ENCODE peak calls at places on chromosomes 4 and X, in eight cellular contexts. L is lower lobe of right lung; A is kidney; S is H1; Q is coronary artery; I is tibial nerve; F is CD4-positive, alpha-beta T cell; W is cardiac muscle cell. R is an unnamed sample.

GRCh38 chr4:946517-947471 is 14.5 kb downstream of the TMEM175 start:
- DNase-seq in L (no peak), A (peak; percentile 49), S (peak; percentile 45), Q (no peak), I (no peak), F (no peak), W (no peak), R (peak; percentile 72)

GRCh38 chrX:154890990-154891639 is 5.0 kb downstream of the F8A1 start:
- DNase-seq in L (no peak), A (no peak), S (no peak), Q (no peak), I (no peak), F (no peak), W (no peak), R (no peak)

GRCh38 chr4:82561745-82562552 is at the start of gene TMEM150C:
- DNase-seq in L (no peak), A (peak; percentile 72), S (peak; percentile 73), Q (no peak), I (no peak), F (no peak), W (peak; percentile 39), R (peak; percentile 59)

GRCh38 chr4:79922011-79922410 is 151.0 kb downstream of the ANTXR2 start:
- DNase-seq in L (no peak), A (no peak), S (no peak), Q (no peak), I (no peak), F (no peak), W (no peak), R (no peak)

GRCh38 chrX:35244088-35244741 is 301.6 kb downstream of the FAM47B start:
- DNase-seq in L (no peak), A (no peak), S (no peak), Q (no peak), I (no peak), F (no peak), W (no peak), R (no peak)

GRCh38 chrX:154046262-154046771 is 26.6 kb upstream of the IRAK1 start:
- DNase-seq in L (no peak), A (no peak), S (no peak), Q (no peak), I (peak; percentile 22), F (no peak), W (peak; percentile 94), R (no peak)

GRCh38 chr4:175306436-175306835 is 388.3 kb downstream of the ADAM29 start:
- DNase-seq in L (no peak), A (no peak), S (no peak), Q (no peak), I (no peak), F (no peak), W (no peak), R (no peak)

GRCh38 chr4:6278801-6279197 is 9.1 kb downstream of the WFS1 start:
- DNase-seq in L (no peak), A (peak; percentile 84), S (no peak), Q (no peak), I (no peak), F (no peak), W (peak; percentile 84), R (no peak)

GRCh38 chrX:100643943-100644587 is at the start of gene SRPX2:
- DNase-seq in L (peak; percentile 41), A (no peak), S (no peak), Q (no peak), I (peak; percentile 60), F (no peak), W (peak; percentile 89), R (no peak)

GRCh38 chrX:54482839-54483593 is 13.0 kb downstream of the FGD1 start:
- DNase-seq in L (no peak), A (peak; percentile 53), S (peak; percentile 57), Q (no peak), I (no peak), F (no peak), W (no peak), R (no peak)

GRCh38 chrX:42797646-42798045 is 19.7 kb upstream of the PPP1R2C start:
- DNase-seq in L (no peak), A (no peak), S (no peak), Q (no peak), I (no peak), F (no peak), W (no peak), R (no peak)

GRCh38 chr4:115110191-115111166 is 2.9 kb downstream of the NDST4 start:
- DNase-seq in L (no peak), A (no peak), S (no peak), Q (no peak), I (no peak), F (no peak), W (no peak), R (no peak)

GRCh38 chrX:110226931-110227330 is 91.0 kb downstream of the AMMECR1 start:
- DNase-seq in L (no peak), A (no peak), S (no peak), Q (no peak), I (no peak), F (no peak), W (no peak), R (no peak)

GRCh38 chr4:3706111-3706511 is 60.1 kb upstream of the ADRA2C start:
- DNase-seq in L (peak; percentile 35), A (no peak), S (no peak), Q (no peak), I (no peak), F (no peak), W (no peak), R (peak; percentile 73)

GRCh38 chr4:7487464-7487863 is 52.7 kb upstream of the PSAPL1 start:
- DNase-seq in L (no peak), A (no peak), S (no peak), Q (no peak), I (no peak), F (no peak), W (no peak), R (no peak)

GRCh38 chrX:153400146-153401132 is 711 bp downstream of the PNMA6E start:
- DNase-seq in L (peak; percentile 64), A (peak; percentile 78), S (peak; percentile 86), Q (no peak), I (no peak), F (peak; percentile 36), W (peak; percentile 40), R (no peak)

GRCh38 chr4:119151161-119151560 is 15.5 kb downstream of the MYOZ2 start:
- DNase-seq in L (no peak), A (no peak), S (no peak), Q (no peak), I (no peak), F (no peak), W (peak; percentile 58), R (no peak)

GRCh38 chr4:113623274-113623894 is 138.2 kb downstream of the CAMK2D start:
- DNase-seq in L (no peak), A (no peak), S (no peak), Q (no peak), I (no peak), F (no peak), W (no peak), R (no peak)

GRCh38 chrX:136034622-136035021 is 49.4 kb downstream of the SLC9A6 start:
- DNase-seq in L (no peak), A (no peak), S (no peak), Q (no peak), I (no peak), F (no peak), W (peak; percentile 27), R (no peak)
- H3K27ac ChIP-seq in L (no peak overlapping the region), A (no peak overlapping the region), S (no peak overlapping the region), Q (peak overlapping the region; percentile 76), I (peak overlapping the region; percentile 7), F (no peak overlapping the region), W (no peak overlapping the region), R (no peak overlapping the region)

GRCh38 chr4:66568431-66568830 is 898.1 kb upstream of the EPHA5 start:
- DNase-seq in L (no peak), A (no peak), S (no peak), Q (no peak), I (no peak), F (no peak), W (no peak), R (no peak)

GRCh38 chr4:66565796-66566195 is 895.5 kb upstream of the EPHA5 start:
- DNase-seq in L (no peak), A (no peak), S (no peak), Q (no peak), I (no peak), F (no peak), W (peak; percentile 39), R (no peak)

GRCh38 chr4:66569228-66569627 is 898.9 kb upstream of the EPHA5 start:
- DNase-seq in L (no peak), A (no peak), S (no peak), Q (no peak), I (no peak), F (no peak), W (no peak), R (no peak)

GRCh38 chr4:66567551-66567950 is 897.3 kb upstream of the EPHA5 start:
- DNase-seq in L (no peak), A (no peak), S (no peak), Q (no peak), I (no peak), F (no peak), W (no peak), R (no peak)

GRCh38 chr4:66568001-66568400 is 897.7 kb upstream of the EPHA5 start:
- DNase-seq in L (no peak), A (no peak), S (no peak), Q (no peak), I (no peak), F (no peak), W (no peak), R (no peak)
- H3K27ac ChIP-seq in L (no peak overlapping the region), A (no peak overlapping the region), S (no peak overlapping the region), Q (no peak overlapping the region), I (no peak overlapping the region), F (no peak overlapping the region), W (no peak overlapping the region), R (no peak overlapping the region)

DNA sequence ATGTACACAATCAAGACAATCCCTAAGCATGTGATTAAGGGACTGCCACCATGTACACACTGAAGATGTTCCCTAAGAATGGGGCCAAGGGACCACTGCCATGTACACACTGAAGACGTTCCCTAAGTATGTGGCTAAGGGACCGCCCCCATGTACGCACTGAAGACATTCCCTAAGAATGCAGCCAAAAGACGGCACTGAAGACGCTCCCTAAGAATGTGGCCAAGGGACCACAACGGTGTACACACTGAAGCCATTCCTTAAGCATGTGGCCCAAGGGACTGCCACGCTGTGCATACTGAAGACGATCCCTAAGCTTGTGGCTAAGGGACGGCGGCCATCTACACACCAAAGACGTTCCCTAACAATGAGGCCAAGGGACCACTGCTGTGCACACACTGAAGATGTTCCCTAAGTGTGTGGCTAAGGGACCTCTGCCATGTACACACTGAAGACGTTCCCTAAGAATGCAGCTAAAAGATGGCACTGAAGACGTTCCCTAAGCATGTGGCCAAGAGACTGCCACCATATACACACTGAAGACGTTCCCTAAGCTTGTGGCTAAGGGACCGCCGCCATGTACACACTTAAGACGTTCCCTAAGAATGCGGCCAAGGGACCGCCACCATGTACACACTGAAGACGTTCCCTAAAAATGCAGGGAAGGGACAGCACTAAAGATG is 26.4 kb downstream of the DHRSX start:
- DNase-seq in L (peak; percentile 20), A (no peak), S (peak; percentile 48), Q (no peak), I (no peak), F (no peak), W (no peak), R (peak; percentile 38)
- H3K27ac ChIP-seq in L (no peak overlapping the region), A (no peak overlapping the region), S (no peak overlapping the region), Q (no peak overlapping the region), I (no peak overlapping the region), F (no peak overlapping the region), W (no peak overlapping the region), R (no peak overlapping the region)

DNA sequence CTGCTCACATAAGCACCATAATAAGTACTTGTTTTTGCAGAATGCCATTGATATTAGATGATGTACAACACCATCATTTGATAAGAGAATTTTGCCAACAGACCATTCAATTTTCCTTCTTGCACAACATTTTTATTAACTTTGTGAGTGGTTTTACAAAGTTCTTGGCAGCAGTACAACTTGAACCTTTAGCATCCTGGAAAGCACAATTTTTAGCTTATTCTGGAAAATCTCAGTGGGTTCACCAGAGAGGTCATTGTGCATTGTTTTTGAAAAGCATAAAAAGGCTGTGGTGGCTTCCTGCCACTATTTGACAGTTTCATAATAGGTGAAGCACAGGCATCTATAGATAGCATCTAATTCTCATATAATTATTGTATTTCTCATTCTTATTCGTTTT is 26.3 kb upstream of the REPS2 start:
- DNase-seq in L (no peak), A (no peak), S (no peak), Q (no peak), I (no peak), F (no peak), W (peak; percentile 68), R (no peak)
- H3K27ac ChIP-seq in L (no peak overlapping the region), A (no peak overlapping the region), S (no peak overlapping the region), Q (no peak overlapping the region), I (no peak overlapping the region), F (no peak overlapping the region), W (no peak overlapping the region), R (no peak overlapping the region)

R was measured in suprapubic skin.